ENCODE peak calls at places on chromosomes 7 and 10, in four cellular contexts. B is AG04450, U is H9, Q is HL-60. I is an unnamed sample. For H3K27me3, the result is how much of the 10 kb centered on the place peaks cover.

GRCh38 chr7:66683770-66684123 is 55.1 kb downstream of the KCTD7 start:
- DNase-seq in B (no peak), Q (no peak), U (no peak), I (no peak)

GRCh38 chr10:85638797-85639196 is 727.8 kb downstream of the GRID1 start:
- DNase-seq in B (no peak), Q (no peak), U (no peak), I (no peak)

GRCh38 chr10:49070701-49071100 is 44.6 kb downstream of the VSTM4 start:
- DNase-seq in U (peak), B (no peak), Q (no peak), I (no peak)

GRCh38 chr7:132291446-132291845 is 284.8 kb downstream of the PLXNA4 start:
- DNase-seq in U (no peak), B (no peak), Q (no peak), I (no peak)

GRCh38 chr10:43648083-43648391 is 644 bp downstream of the ZNF32 start:
- DNase-seq in U (no peak), Q (no peak), B (no peak), I (no peak)

GRCh38 chr7:130224210-130224609 is 16.6 kb downstream of the SSMEM1 start:
- DNase-seq in B (no peak), U (no peak), Q (no peak), I (no peak)

GRCh38 chr7:90594791-90595317 is 1.3 kb upstream of the CDK14 start:
- DNase-seq in B (no peak), Q (no peak), U (peak), I (no peak)

GRCh38 chr10:368579-369255 is 233.5 kb downstream of the ZMYND11 start:
- DNase-seq in B (no peak), Q (no peak), U (no peak), I (no peak)

GRCh38 chr7:149733131-149733531 is 40.3 kb downstream of the ZNF467 start:
- DNase-seq in Q (no peak), B (no peak), U (peak), I (no peak)

GRCh38 chr10:113099431-113100298 is 149.6 kb downstream of the TCF7L2 start:
- DNase-seq in U (peak), Q (no peak), B (no peak), I (no peak)

GRCh38 chr7:106568680-106569499 is 92.1 kb downstream of the CCDC71L start:
- DNase-seq in B (peak), U (peak), Q (peak), I (no peak)

GRCh38 chr10:96991313-96991841 is 159.3 kb downstream of the LCOR start:
- DNase-seq in U (no peak), Q (no peak), B (peak), I (no peak)

GRCh38 chr10:77111611-77112550 is 525.7 kb downstream of the KCNMA1 start:
- DNase-seq in U (no peak), Q (no peak), B (peak), I (no peak)

GRCh38 chr7:83794834-83795233 is 145.9 kb upstream of the SEMA3E start:
- DNase-seq in B (no peak), Q (no peak), U (no peak), I (no peak)

GRCh38 chr10:114654829-114655575 is 3.1 kb downstream of the ABLIM1 start:
- DNase-seq in B (no peak), U (no peak), Q (no peak), I (no peak)

GRCh38 chr10:7438196-7438986 is 27.6 kb upstream of the SFMBT2 start:
- DNase-seq in U (no peak), B (no peak), Q (no peak), I (no peak)

GRCh38 chr7:101165075-101165957 is at the start of gene VGF:
- DNase-seq in U (peak), Q (peak), B (peak), I (peak)

GRCh38 chr7:102079140-102080002 is 207.3 kb upstream of the SH2B2 start:
- DNase-seq in U (no peak), B (no peak), Q (no peak), I (no peak)

GRCh38 chr10:84329094-84329611 is 764 bp downstream of the CCSER2 start:
- DNase-seq in B (no peak), U (peak), Q (no peak), I (no peak)

GRCh38 chr10:88227342-88228018 is 355.6 kb downstream of the RNLS start:
- DNase-seq in Q (no peak), U (no peak), B (peak), I (no peak)

GRCh38 chr7:55185941-55186609 is 167.3 kb downstream of the EGFR start:
- DNase-seq in U (no peak), B (peak), Q (no peak), I (no peak)

GRCh38 chr10:61935085-61935484 is 33.6 kb downstream of the ARID5B start:
- DNase-seq in Q (no peak), B (no peak), U (no peak), I (no peak)

GRCh38 chr7:106178593-106179134 is 66.6 kb upstream of the SYPL1 start:
- DNase-seq in B (no peak), U (no peak), Q (no peak), I (no peak)

GRCh38 chr10:95474228-95475002 is 86.8 kb downstream of the SORBS1 start:
- DNase-seq in B (no peak), U (no peak), Q (no peak), I (no peak)

DNA sequence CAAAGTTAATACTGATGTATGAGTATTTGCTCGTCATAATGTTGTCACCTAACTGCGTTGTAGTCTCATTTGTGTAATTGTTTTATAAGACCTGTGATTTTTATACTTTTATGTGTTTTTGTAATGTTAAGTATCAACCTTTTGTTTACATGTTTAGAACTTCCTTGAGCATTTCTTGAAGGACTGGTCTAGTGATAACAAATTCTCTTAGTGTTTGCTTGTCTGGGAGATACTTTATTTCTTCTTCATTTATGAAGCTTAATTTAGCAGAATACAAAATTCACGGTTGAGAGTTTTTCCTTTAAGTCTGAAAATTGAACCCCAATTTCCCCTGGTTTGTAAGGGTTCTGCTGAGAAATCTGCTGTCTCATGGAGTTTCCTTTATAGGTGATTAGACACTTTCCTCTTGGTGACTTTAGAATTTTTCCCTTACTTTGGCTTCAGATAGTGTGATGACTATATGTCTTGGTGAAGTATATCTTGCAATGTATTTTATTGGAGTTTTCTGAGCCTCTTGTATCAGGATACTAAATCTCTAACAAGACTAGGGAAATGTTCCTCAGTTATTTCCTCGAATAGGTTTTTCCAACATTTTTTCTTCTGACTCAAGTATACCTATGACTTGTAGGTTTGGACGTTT is 154.9 kb downstream of the WDR11 start:
- DNase-seq in B (no peak), Q (no peak), U (no peak), I (no peak)
- TF ChIP-seq CTCF in B (no peak), Q (no peak), U (no peak), I (no peak)

GRCh38 chr7:17671956-17672355 is 268.3 kb downstream of the SNX13 start:
- DNase-seq in B (no peak), U (no peak), Q (no peak), I (no peak)

GRCh38 chr7:17674166-17674955 is 265.9 kb downstream of the SNX13 start:
- DNase-seq in Q (no peak), B (no peak), U (no peak), I (no peak)

GRCh38 chr7:17674956-17675300 is 265.4 kb downstream of the SNX13 start:
- DNase-seq in U (no peak), Q (no peak), B (no peak), I (no peak)

GRCh38 chr7:17669204-17669603 is 271.1 kb downstream of the SNX13 start:
- DNase-seq in Q (no peak), U (no peak), B (no peak), I (no peak)

GRCh38 chr7:17672774-17673173 is 267.5 kb downstream of the SNX13 start:
- DNase-seq in Q (no peak), U (no peak), B (no peak), I (no peak)
- H3K27me3 ChIP-seq in Q (under half), U (under half), B (under half), I (under half)

GRCh38 chr10:44775402-44775741 is 135.8 kb upstream of the TMEM72 start:
- DNase-seq in Q (no peak), U (no peak), B (no peak), I (no peak)

GRCh38 chr10:44776181-44776580 is 135.0 kb upstream of the TMEM72 start:
- DNase-seq in B (no peak), U (no peak), Q (no peak), I (no peak)

GRCh38 chr10:44779511-44779910 is 131.6 kb upstream of the TMEM72 start:
- DNase-seq in Q (no peak), B (no peak), U (no peak), I (no peak)

GRCh38 chr10:44773565-44773964 is 137.6 kb upstream of the TMEM72 start:
- DNase-seq in U (no peak), B (no peak), Q (no peak), I (peak)

GRCh38 chr10:44774676-44775401 is 136.3 kb upstream of the TMEM72 start:
- DNase-seq in B (peak), Q (no peak), U (no peak), I (no peak)
- TF ChIP-seq CTCF in B (no peak), Q (no peak), U (no peak), I (no peak)

GRCh38 chr10:13542533-13542932 is 13.7 kb upstream of the BEND7 start:
- DNase-seq in Q (no peak), U (no peak), B (no peak), I (no peak)

GRCh38 chr10:13535346-13535745 is 6.5 kb upstream of the BEND7 start:
- DNase-seq in Q (no peak), U (no peak), B (no peak), I (no peak)

DNA sequence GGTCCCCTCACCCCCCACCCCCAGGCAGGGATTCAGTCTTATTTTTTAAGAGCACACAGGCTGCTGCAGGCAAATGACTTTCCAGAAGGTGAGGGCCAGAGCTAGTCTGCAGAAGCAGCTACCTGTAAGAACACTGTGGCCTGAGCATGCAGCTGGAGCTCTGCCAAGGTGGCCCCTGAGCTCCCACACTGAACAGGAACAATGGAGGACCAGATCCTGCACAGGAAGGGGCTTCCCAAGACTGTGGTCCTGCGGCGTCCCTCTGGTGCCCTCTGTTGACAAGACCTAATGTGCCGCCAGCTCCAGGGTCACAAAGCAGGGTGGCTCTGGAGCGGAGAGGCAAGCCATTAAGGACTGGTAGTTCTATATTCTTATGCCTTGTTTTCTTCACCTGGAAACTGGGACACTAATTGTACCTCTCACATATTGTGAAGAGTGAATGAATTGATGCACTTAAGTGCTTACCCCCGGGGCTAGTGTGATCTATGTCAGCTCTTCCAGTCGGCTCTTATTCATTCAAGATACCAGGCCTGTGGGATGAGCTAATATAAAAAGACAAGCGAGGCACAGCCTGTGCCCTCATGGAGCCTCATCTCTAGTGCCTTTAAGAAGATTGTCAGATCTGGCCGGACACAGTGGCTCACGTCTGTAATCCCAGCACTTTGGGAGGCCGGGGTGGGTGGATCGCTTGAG is 8.0 kb upstream of the BEND7 start:
- DNase-seq in Q (no peak), B (no peak), U (peak), I (peak)
- H3K27me3 ChIP-seq in Q (under half), B (under half), U (under half), I (under half)

GRCh38 chr10:1369665-1370064 is 313.5 kb downstream of the WDR37 start:
- DNase-seq in Q (no peak), B (no peak), U (no peak), I (no peak)

GRCh38 chr10:1370298-1370697 is 314.1 kb downstream of the WDR37 start:
- DNase-seq in B (no peak), Q (no peak), U (no peak), I (no peak)

GRCh38 chr10:1374501-1374900 is 318.3 kb downstream of the WDR37 start:
- DNase-seq in U (no peak), Q (no peak), B (no peak), I (no peak)

GRCh38 chr10:1373287-1373686 is 317.1 kb downstream of the WDR37 start:
- DNase-seq in U (no peak), B (no peak), Q (no peak), I (no peak)

DNA sequence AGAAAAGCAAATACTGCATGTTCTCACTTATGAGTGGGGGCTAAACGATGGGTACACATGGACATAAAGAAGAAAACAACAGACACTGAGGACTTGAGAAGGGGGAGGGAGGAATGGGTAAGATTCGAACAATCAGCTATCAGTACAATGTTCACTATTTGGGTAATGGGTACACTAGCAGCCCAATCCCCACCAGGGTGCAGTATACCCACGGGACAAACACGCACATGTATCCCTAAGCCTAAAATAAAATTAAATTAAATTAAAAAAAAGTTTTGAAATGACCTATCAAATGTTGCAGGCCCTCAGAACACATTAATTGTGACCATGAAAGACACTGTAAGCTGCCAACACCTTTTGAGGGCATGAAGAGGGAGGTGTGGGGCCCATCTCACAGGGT is 316.0 kb downstream of the WDR37 start:
- DNase-seq in U (no peak), Q (no peak), B (no peak), I (no peak)
- TF ChIP-seq CTCF in U (peak), Q (no peak), B (no peak), I (peak)

I was measured in GM06990.